ENCODE peak calls at places on chromosomes 3 and 15, in five cellular contexts. W, J, U, Q and V are unnamed samples.
A peak's percentile ranks its signal among the peaks of the same experiment; 100 is the strongest.

GRCh38 chr3:163692484-163692883 is 1385.8 kb downstream of the SI start:
- DNase-seq in U (no peak), W (no peak), J (no peak), Q (no peak), V (no peak)

GRCh38 chr3:15476378-15476777 is 45.1 kb downstream of the COLQ start:
- DNase-seq in U (no peak), Q (peak; percentile 15), W (peak; percentile 61), J (no peak), V (no peak)

GRCh38 chr3:42961633-42962032 is 17.5 kb upstream of the GASK1A start:
- DNase-seq in W (peak; percentile 56), Q (peak; percentile 42), U (no peak), J (no peak), V (peak; percentile 56)

GRCh38 chr3:104604326-104605010 is 762.2 kb upstream of the ALCAM start:
- DNase-seq in U (no peak), W (peak; percentile 48), J (no peak), Q (no peak), V (no peak)

GRCh38 chr3:52873433-52874159 is 23.8 kb downstream of the STIMATE start:
- DNase-seq in Q (no peak), J (no peak), W (peak; percentile 87), U (no peak), V (no peak)

GRCh38 chr15:36392666-36393266 is 186.7 kb upstream of the CDIN1 start:
- DNase-seq in U (no peak), J (no peak), W (no peak), Q (no peak), V (no peak)

GRCh38 chr15:63369766-63370165 is 11.9 kb downstream of the CA12 start:
- DNase-seq in U (no peak), J (no peak), Q (no peak), W (peak; percentile 49), V (no peak)

GRCh38 chr15:25244731-25245585 is 193.9 kb downstream of the UBE3A start:
- DNase-seq in U (no peak), J (peak; percentile 48), Q (no peak), W (no peak), V (no peak)

GRCh38 chr15:43473885-43474284 is 19.1 kb downstream of the TP53BP1 start:
- DNase-seq in J (no peak), W (no peak), Q (no peak), U (no peak), V (no peak)

GRCh38 chr3:127538569-127538968 is 52.0 kb downstream of the TPRA1 start:
- DNase-seq in W (no peak), U (no peak), Q (no peak), J (no peak), V (no peak)

GRCh38 chr3:128481438-128481942 is 11.5 kb downstream of the GATA2 start:
- DNase-seq in J (peak; percentile 81), Q (no peak), U (no peak), W (no peak), V (no peak)

GRCh38 chr3:44048196-44048924 is 193.3 kb upstream of the TOPAZ1 start:
- DNase-seq in W (no peak), U (no peak), J (no peak), Q (no peak), V (no peak)

GRCh38 chr3:183341545-183342288 is 86.7 kb downstream of the MCF2L2 start:
- DNase-seq in J (no peak), Q (no peak), W (no peak), U (no peak), V (no peak)

GRCh38 chr3:10354373-10355015 is 33.6 kb upstream of the SEC13 start:
- DNase-seq in W (peak; percentile 56), J (no peak), Q (no peak), U (no peak), V (no peak)

GRCh38 chr15:67796728-67797127 is 28.6 kb upstream of the SKOR1 start:
- DNase-seq in W (no peak), J (no peak), U (no peak), Q (no peak), V (no peak)

GRCh38 chr3:120181632-120182031 is 87.4 kb upstream of the GSK3B start:
- DNase-seq in W (no peak), U (no peak), J (no peak), Q (no peak), V (no peak)

GRCh38 chr3:197613187-197613586 is 57.4 kb upstream of the BDH1 start:
- DNase-seq in U (no peak), Q (no peak), J (no peak), W (no peak), V (peak; percentile 58)

GRCh38 chr15:80076321-80077318 is 17.1 kb downstream of the ZFAND6 start:
- DNase-seq in W (peak; percentile 50), J (no peak), U (no peak), Q (no peak), V (no peak)

GRCh38 chr15:80070840-80071239 is 11.4 kb downstream of the ZFAND6 start:
- DNase-seq in Q (no peak), U (no peak), J (no peak), W (peak; percentile 58), V (no peak)

GRCh38 chr15:80072285-80072684 is 12.8 kb downstream of the ZFAND6 start:
- DNase-seq in U (peak; percentile 92), W (peak; percentile 91), Q (peak; percentile 75), J (no peak), V (peak; percentile 93)

GRCh38 chr15:80071652-80072051 is 12.2 kb downstream of the ZFAND6 start:
- DNase-seq in J (no peak), U (no peak), W (no peak), Q (no peak), V (no peak)

DNA sequence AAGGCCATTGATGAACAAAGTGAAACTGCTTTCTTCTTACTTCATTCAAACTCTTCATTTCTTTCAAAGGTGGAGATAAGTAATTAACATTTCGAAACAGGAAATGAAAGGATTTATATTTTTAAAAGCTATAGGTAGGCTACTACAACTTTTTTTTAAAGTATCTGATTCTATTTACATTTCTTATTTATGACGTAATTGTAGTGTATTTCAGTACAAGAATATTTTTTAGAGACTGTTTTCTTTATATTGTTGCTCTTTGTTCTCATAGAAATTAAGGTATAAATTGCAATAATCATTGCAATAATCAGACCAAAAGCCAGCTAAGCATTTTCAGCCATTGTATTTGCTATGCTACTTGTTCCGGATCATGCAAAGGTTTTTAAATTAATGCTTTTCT is 13.7 kb downstream of the ZFAND6 start:
- DNase-seq in J (no peak), U (no peak), W (no peak), Q (no peak), V (no peak)
- H3K4me3 ChIP-seq in J (no peak overlapping the region), U (peak overlapping the region; percentile 94), W (peak overlapping the region; percentile 47), Q (peak overlapping the region; percentile 63), V (peak overlapping the region; percentile 71)

DNA sequence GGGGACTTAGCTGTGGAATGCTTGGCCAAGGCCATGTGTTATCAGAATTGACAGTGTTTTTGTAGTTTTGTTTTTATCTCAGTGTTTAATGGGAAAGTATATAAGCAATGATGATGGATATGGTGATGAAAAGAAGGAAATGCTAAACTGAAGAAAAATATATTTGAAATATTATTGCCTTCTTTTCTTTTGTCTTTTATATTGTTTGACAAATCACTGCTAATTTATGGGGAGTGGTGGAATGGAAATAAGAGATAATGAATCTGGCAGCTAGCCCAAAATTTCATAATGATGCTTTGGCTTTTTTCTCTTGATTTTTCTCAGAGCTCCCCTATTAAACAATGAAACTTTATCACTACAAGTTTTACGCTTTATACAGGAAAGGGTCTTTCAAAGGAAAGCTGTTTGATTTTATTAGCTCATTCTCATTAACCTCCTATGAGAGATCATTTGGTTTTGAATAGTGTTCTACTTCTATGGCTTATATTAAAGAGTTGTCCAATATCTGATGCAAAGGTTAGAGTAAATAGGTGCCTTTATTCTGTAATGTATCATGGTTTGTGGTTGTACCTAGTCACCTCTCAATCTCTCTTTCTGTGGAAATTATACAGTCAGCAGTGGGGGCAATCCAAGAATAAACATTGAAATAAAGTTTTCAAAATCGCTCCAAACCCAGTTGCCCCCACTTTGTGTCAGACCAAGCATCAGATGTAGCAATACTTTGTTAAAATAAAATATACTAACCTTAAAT is 16.3 kb downstream of the CMSS1 start:
- DNase-seq in U (no peak), J (no peak), Q (no peak), W (no peak), V (no peak)
- H3K4me3 ChIP-seq in U (no peak overlapping the region), J (no peak overlapping the region), Q (no peak overlapping the region), W (no peak overlapping the region), V (no peak overlapping the region)

GRCh38 chr3:2097641-2098191 is 950 bp upstream of the CNTN4 start:
- DNase-seq in W (no peak), J (no peak), Q (no peak), U (peak; percentile 12), V (no peak)

GRCh38 chr3:2099028-2099671 is 484 bp downstream of the CNTN4 start:
- DNase-seq in J (no peak), W (no peak), Q (no peak), U (no peak), V (no peak)

GRCh38 chr3:2096196-2096595 is 2.5 kb upstream of the CNTN4 start:
- DNase-seq in U (no peak), W (no peak), J (no peak), Q (no peak), V (no peak)

GRCh38 chr3:2099779-2100191 is 1.1 kb downstream of the CNTN4 start:
- DNase-seq in U (no peak), Q (no peak), J (peak; percentile 76), W (no peak), V (no peak)

DNA sequence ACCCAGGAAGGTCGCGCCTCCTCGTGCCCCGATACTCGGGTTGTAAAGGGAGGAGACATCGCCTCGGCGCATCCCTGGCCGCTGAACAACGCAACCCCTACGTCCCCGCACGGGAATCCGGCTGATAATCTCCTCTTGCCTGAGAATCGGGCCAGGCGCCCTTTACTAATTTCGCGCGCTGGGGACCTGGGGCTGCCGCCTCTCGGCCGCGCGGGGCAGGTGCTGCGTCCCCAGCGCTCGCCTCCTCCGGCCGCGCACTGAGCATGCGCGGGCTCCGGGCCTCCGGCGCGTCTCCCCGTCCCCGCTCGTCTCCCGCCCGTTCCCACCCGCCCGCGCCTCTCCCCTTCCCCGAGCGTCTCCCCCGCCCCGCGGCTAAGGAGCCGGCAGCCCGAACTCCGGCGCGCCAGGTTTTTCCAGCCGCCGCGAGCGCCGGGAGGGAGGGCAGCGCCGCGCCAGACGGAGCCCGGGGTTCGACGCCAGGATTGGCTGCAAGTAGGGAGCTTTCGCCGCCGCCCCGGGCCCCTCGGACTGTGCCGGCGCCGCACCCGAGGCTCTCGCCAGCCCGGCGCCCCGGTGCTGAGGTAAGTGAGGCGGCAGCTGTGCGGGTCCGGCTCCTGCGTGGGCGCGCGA is at the start of gene CNTN4:
- DNase-seq in U (no peak), W (no peak), J (peak; percentile 95), Q (no peak), V (no peak)
- H3K4me3 ChIP-seq in U (peak within 1 kb of the TSS; percentile 81), W (no peak within 1 kb of the TSS), J (peak within 1 kb of the TSS; percentile 90), Q (no peak within 1 kb of the TSS), V (peak within 1 kb of the TSS; percentile 1)

GRCh38 chr3:89740881-89741177 is 633.4 kb downstream of the EPHA3 start:
- DNase-seq in W (peak; percentile 61), U (no peak), Q (peak; percentile 7), J (no peak), V (no peak)

GRCh38 chr3:89740029-89740880 is 632.8 kb downstream of the EPHA3 start:
- DNase-seq in J (no peak), Q (no peak), U (no peak), W (no peak), V (no peak)

DNA sequence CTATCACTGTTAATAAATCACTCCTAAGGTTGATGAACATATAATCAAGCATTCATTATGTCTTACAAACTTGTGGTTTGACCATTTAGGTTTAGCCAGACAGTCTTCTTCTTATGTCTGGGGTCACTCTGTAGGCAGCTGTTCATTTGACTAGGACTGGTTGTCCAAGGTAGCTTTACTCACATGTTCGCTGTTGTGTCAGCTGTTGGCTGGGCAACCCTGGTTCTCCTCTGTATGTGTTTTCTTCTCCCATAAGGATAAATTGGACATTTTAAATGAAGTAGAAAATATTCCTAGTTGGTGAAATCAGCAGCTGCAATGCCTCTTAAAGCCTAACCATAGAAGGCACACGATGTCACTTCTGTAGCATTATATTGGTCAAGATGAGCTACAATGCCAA is 635.1 kb downstream of the EPHA3 start:
- DNase-seq in Q (no peak), U (no peak), J (no peak), W (no peak), V (no peak)
- H3K4me3 ChIP-seq in Q (no peak overlapping the region), U (no peak overlapping the region), J (no peak overlapping the region), W (no peak overlapping the region), V (no peak overlapping the region)